ENCODE peak calls at places on chromosomes 6 and 20, in four cellular contexts. V is neural progenitor cell, W is HepG2, G is gastrocnemius medialis. M is an unnamed sample.
A peak's percentile ranks its signal among the peaks of the same experiment; 100 is the strongest.

GRCh38 chr6:80771941-80772340 is 665.5 kb downstream of the BCKDHB start:
- DNase-seq in G (no peak), W (no peak), V (peak; percentile 85), M (peak; percentile 6)

GRCh38 chr20:37886851-37887297 is 16.1 kb upstream of the VSTM2L start:
- DNase-seq in W (peak; percentile 79), G (no peak), V (no peak), M (no peak)

GRCh38 chr6:76697585-76697984 is 625.1 kb upstream of the IMPG1 start:
- DNase-seq in V (peak; percentile 27), W (no peak), G (no peak), M (peak; percentile 14)

GRCh38 chr6:75922226-75922625 is 150.2 kb downstream of the IMPG1 start:
- DNase-seq in W (no peak), V (no peak), G (no peak), M (peak; percentile 22)

GRCh38 chr6:66508433-66508832 is 801.4 kb upstream of the EYS start:
- DNase-seq in W (no peak), V (no peak), G (no peak), M (peak; percentile 16)

GRCh38 chr6:10531513-10531912 is 10.4 kb downstream of the GCNT2 start:
- DNase-seq in W (no peak), V (no peak), G (no peak), M (no peak)

GRCh38 chr6:44775121-44775520 is 387.6 kb downstream of the CDC5L start:
- DNase-seq in V (no peak), G (no peak), W (no peak), M (no peak)

GRCh38 chr6:27096834-27097511 is 150.5 kb upstream of the PRSS16 start:
- DNase-seq in G (no peak), W (no peak), V (peak; percentile 28), M (peak; percentile 59)

GRCh38 chr20:59821788-59822187 is 111.6 kb downstream of the SYCP2 start:
- DNase-seq in V (no peak), G (no peak), W (no peak), M (no peak)

GRCh38 chr20:14235355-14235754 is 102.1 kb downstream of the FLRT3 start:
- DNase-seq in W (no peak), V (no peak), G (no peak), M (peak; percentile 36)

GRCh38 chr6:35081426-35081851 is 59.7 kb downstream of the TCP11 start:
- DNase-seq in V (no peak), G (no peak), W (no peak), M (no peak)

GRCh38 chr20:64048402-64049044 is 916 bp downstream of the SOX18 start:
- DNase-seq in G (no peak), V (peak; percentile 70), W (no peak), M (no peak)

GRCh38 chr6:52904562-52905279 is 4.8 kb downstream of the GSTA3 start:
- DNase-seq in V (peak; percentile 8), W (peak; percentile 34), G (no peak), M (no peak)

GRCh38 chr20:5041433-5041832 is 40.1 kb upstream of the SLC23A2 start:
- DNase-seq in V (peak; percentile 8), G (no peak), W (no peak), M (no peak)

GRCh38 chr6:63352587-63353281 is 33.0 kb upstream of the LGSN start:
- DNase-seq in V (peak; percentile 57), G (peak; percentile 10), W (peak; percentile 80), M (peak; percentile 30)

GRCh38 chr6:90168693-90169131 is 127.9 kb downstream of the BACH2 start:
- DNase-seq in W (no peak), G (no peak), V (no peak), M (peak; percentile 56)

GRCh38 chr6:36526066-36526465 is 21.2 kb downstream of the STK38 start:
- DNase-seq in G (no peak), V (no peak), W (no peak), M (no peak)

GRCh38 chr6:93272201-93272600 is 147.2 kb downstream of the EPHA7 start:
- DNase-seq in V (peak; percentile 4), G (no peak), W (no peak), M (no peak)

GRCh38 chr6:55950071-55950814 is 74.9 kb upstream of the BMP5 start:
- DNase-seq in V (no peak), W (no peak), G (no peak), M (no peak)

GRCh38 chr20:7333846-7334245 is 566.4 kb downstream of the BMP2 start:
- DNase-seq in V (no peak), W (no peak), G (no peak), M (peak; percentile 25)

GRCh38 chr6:38450717-38451116 is 189.0 kb downstream of the BTBD9 start:
- DNase-seq in V (no peak), W (peak; percentile 18), G (no peak), M (no peak)

GRCh38 chr6:3442444-3443220 is 14.2 kb downstream of the SLC22A23 start:
- DNase-seq in G (no peak), V (no peak), W (no peak), M (no peak)

GRCh38 chr6:135195522-135195921 is 14.4 kb downstream of the MYB start:
- DNase-seq in G (no peak), W (no peak), V (no peak), M (no peak)

GRCh38 chr6:39021779-39022178 is 26.8 kb upstream of the GLP1R start:
- DNase-seq in W (no peak), G (no peak), V (no peak), M (no peak)

GRCh38 chr6:41469951-41470340 is 76.2 kb upstream of the FOXP4 start:
- DNase-seq in V (peak; percentile 67), W (no peak), G (no peak), M (peak; percentile 25)

GRCh38 chr20:24838551-24839530 is 110.2 kb upstream of the CST7 start:
- DNase-seq in V (no peak), W (no peak), G (no peak), M (no peak)

GRCh38 chr20:22946594-22946993 is 88.5 kb upstream of the SSTR4 start:
- DNase-seq in V (no peak), G (no peak), W (no peak), M (no peak)

GRCh38 chr6:129701721-129702455 is 8.1 kb downstream of the ARHGAP18 start:
- DNase-seq in V (no peak), W (no peak), G (no peak), M (no peak)

GRCh38 chr6:44667226-44667625 is 279.7 kb downstream of the CDC5L start:
- DNase-seq in G (no peak), V (peak; percentile 40), W (peak; percentile 20), M (no peak)

GRCh38 chr6:36623547-36624459 is 29.6 kb downstream of the SRSF3 start:
- DNase-seq in W (peak; percentile 77), V (peak; percentile 80), G (peak; percentile 74), M (peak; percentile 82)

GRCh38 chr6:168616807-168617756 is 176.1 kb downstream of the SMOC2 start:
- DNase-seq in G (no peak), V (peak; percentile 38), W (no peak), M (peak; percentile 49)

GRCh38 chr20:22905667-22906066 is 129.4 kb upstream of the SSTR4 start:
- DNase-seq in G (no peak), V (no peak), W (no peak), M (no peak)

GRCh38 chr20:1210501-1210900 is 7.2 kb downstream of the C20orf202 start:
- DNase-seq in V (no peak), W (no peak), G (no peak), M (no peak)

GRCh38 chr20:25553819-25554296 is 31.5 kb downstream of the NINL start:
- DNase-seq in V (no peak), G (no peak), W (peak; percentile 62), M (no peak)

GRCh38 chr6:33521790-33522091 is 58.3 kb downstream of the BAK1 start:
- DNase-seq in V (no peak), G (no peak), W (no peak), M (no peak)

GRCh38 chr6:73204252-73204651 is 21.0 kb downstream of the KHDC1L start:
- DNase-seq in V (no peak), G (no peak), W (no peak), M (no peak)

GRCh38 chr6:16762265-16762546 is 946 bp upstream of the ATXN1 start:
- DNase-seq in V (no peak), G (no peak), W (no peak), M (no peak)

GRCh38 chr6:16760536-16761468 is at the start of gene ATXN1:
- DNase-seq in G (peak; percentile 35), V (peak; percentile 77), W (peak; percentile 53), M (peak; percentile 42)

GRCh38 chr6:16759646-16760535 is 1.4 kb downstream of the ATXN1 start:
- DNase-seq in G (peak; percentile 89), W (peak; percentile 71), V (peak; percentile 84), M (peak; percentile 65)

GRCh38 chr6:16762547-16763477 is 1.6 kb upstream of the ATXN1 start:
- DNase-seq in W (peak; percentile 82), V (peak; percentile 47), G (peak; percentile 43), M (peak; percentile 77)

GRCh38 chr6:16761469-16762264 is 407 bp upstream of the ATXN1 start:
- DNase-seq in G (peak; percentile 85), W (peak; percentile 92), V (peak; percentile 86), M (peak; percentile 79)
- TF ChIP-seq CTCF in G (peak; percentile 18), W (peak; percentile 74), V (peak; percentile 46), M (peak; percentile 28)

DNA sequence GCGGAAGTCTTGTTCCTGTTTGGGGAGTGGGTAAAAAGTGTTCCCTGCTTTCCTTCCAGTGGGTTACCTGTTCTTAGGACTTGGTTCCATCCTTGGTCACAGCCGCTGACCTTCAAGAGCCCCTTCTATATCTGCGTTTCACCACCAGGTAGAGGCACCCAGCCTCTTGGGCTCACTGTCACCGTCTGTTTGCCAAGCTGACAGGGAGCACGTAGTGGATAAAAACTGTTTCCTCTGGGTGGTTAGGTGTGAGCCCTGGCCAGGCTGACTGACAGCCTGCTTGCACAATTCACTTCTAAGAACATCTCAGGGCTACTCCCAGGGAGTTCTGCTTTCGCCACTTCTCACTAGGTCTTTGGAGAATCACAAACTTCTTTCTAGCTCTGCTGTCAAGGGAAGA is 1.8 kb upstream of the JPH2 start:
- DNase-seq in V (no peak), W (no peak), G (peak; percentile 67), M (no peak)
- H3K27ac ChIP-seq in V (no peak overlapping the region), W (no peak overlapping the region), G (peak overlapping the region; percentile 94), M (peak overlapping the region; percentile 95)

GRCh38 chr6:139016337-139017213 is 12.0 kb upstream of the ABRACL start:
- DNase-seq in G (no peak), V (peak; percentile 21), W (no peak), M (no peak)
- TF ChIP-seq CTCF in G (no peak), V (no peak), W (no peak), M (no peak)

GRCh38 chr6:166262738-166263515 is 45.3 kb downstream of the PRR18 start:
- DNase-seq in G (no peak), V (no peak), W (no peak), M (no peak)

GRCh38 chr6:166253277-166254229 is 54.6 kb downstream of the PRR18 start:
- DNase-seq in W (no peak), G (no peak), V (peak; percentile 80), M (peak; percentile 8)

GRCh38 chr6:166259296-166259977 is 48.8 kb downstream of the PRR18 start:
- DNase-seq in W (no peak), V (peak; percentile 77), G (peak; percentile 24), M (no peak)

GRCh38 chr6:166258854-166259276 is 49.3 kb downstream of the PRR18 start:
- DNase-seq in G (no peak), W (no peak), V (no peak), M (no peak)

DNA sequence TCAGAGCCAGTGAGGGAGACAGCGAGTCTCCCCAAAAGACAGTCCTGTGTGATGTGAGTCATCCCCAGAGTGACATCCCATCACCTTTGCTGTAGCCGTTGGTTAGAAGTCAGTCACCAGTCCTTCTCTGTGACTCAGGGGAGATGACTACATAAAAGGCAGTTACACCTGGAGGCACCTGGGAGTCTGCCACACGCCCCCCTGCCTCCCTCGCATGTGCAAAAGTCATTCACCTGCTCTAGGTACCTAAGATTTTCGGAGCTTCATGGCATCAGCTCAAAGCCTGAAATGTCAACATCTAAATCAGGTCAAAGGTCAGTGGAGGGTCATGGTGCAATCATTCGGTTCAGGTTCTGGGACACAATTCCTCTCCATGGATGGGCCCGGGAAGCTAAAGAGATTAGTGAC is 50.3 kb downstream of the PRR18 start:
- DNase-seq in W (no peak), G (no peak), V (no peak), M (no peak)
- H3K27ac ChIP-seq in W (no peak overlapping the region), G (no peak overlapping the region), V (no peak overlapping the region), M (no peak overlapping the region)

M was measured in RWPE1.